ENCODE peak calls at places on chromosome 7, in nine cellular contexts. W, H, U, N, T, D, V, R and I are unnamed samples. For H3K4me1, the result is how much of the 10 kb centered on the place peaks cover.

GRCh38 chr7:157488966-157489365 is 152.2 kb downstream of the DNAJB6 start:
- DNase-seq in R (no peak), V (no peak), H (no peak), D (no peak), W (no peak), T (no peak), U (no peak), N (no peak), I (peak)

GRCh38 chr7:1679966-1680730 is 10.1 kb downstream of the ELFN1 start:
- DNase-seq in W (no peak), H (no peak), T (no peak), D (no peak), N (peak), U (peak), V (no peak), R (no peak), I (peak)

GRCh38 chr7:37925620-37926019 is 5.2 kb downstream of the EPDR1 start:
- DNase-seq in U (no peak), D (no peak), R (no peak), H (no peak), T (no peak), V (no peak), W (no peak), N (no peak), I (no peak)

GRCh38 chr7:129773328-129773731 is 161.8 kb downstream of the NRF1 start:
- DNase-seq in T (no peak), N (no peak), V (no peak), W (no peak), H (no peak), U (no peak), R (no peak), D (no peak), I (peak)

GRCh38 chr7:19106308-19107141 is 10.9 kb downstream of the TWIST1 start:
- DNase-seq in R (no peak), N (peak), D (no peak), W (no peak), U (no peak), V (no peak), H (no peak), T (no peak), I (peak)

GRCh38 chr7:131190146-131190545 is 137.5 kb upstream of the MKLN1 start:
- DNase-seq in U (no peak), V (no peak), N (no peak), D (no peak), T (no peak), W (peak), H (no peak), R (no peak), I (no peak)

GRCh38 chr7:130897515-130898419 is 163.8 kb upstream of the KLF14 start:
- DNase-seq in N (no peak), H (no peak), D (no peak), R (no peak), T (no peak), V (no peak), W (no peak), U (no peak), I (no peak)

GRCh38 chr7:139426258-139427028 is 57.0 kb downstream of the KLRG2 start:
- DNase-seq in T (no peak), U (no peak), R (no peak), V (no peak), W (no peak), D (peak), H (no peak), N (no peak), I (no peak)

GRCh38 chr7:73329861-73330581 is 2.1 kb downstream of the FKBP6 start:
- DNase-seq in H (no peak), D (no peak), U (no peak), V (no peak), N (no peak), W (peak), R (no peak), T (no peak), I (no peak)

GRCh38 chr7:73539709-73540108 is 17.6 kb upstream of the BAZ1B start:
- DNase-seq in W (no peak), D (no peak), V (no peak), T (no peak), U (no peak), N (no peak), H (no peak), R (no peak), I (no peak)

GRCh38 chr7:134685250-134685649 is 38.6 kb downstream of the BPGM start:
- DNase-seq in T (no peak), V (no peak), W (no peak), N (no peak), R (peak), H (no peak), U (no peak), D (no peak), I (no peak)

GRCh38 chr7:1758417-1758858 is 88.4 kb downstream of the ELFN1 start:
- DNase-seq in H (no peak), D (peak), W (peak), T (no peak), U (no peak), V (no peak), R (no peak), N (peak), I (peak)

GRCh38 chr7:142153400-142153799 is 41.9 kb downstream of the MGAM2 start:
- DNase-seq in U (no peak), R (no peak), T (peak), H (no peak), D (peak), W (peak), V (no peak), N (no peak), I (no peak)

GRCh38 chr7:5459084-5459483 is 35.5 kb upstream of the TNRC18 start:
- DNase-seq in D (no peak), H (no peak), R (no peak), N (no peak), V (no peak), T (no peak), U (no peak), W (no peak), I (no peak)

GRCh38 chr7:69630292-69630691 is 32.0 kb downstream of the AUTS2 start:
- DNase-seq in T (no peak), D (no peak), R (no peak), V (no peak), U (no peak), W (no peak), N (no peak), H (peak), I (no peak)

GRCh38 chr7:155579565-155579964 is 33.2 kb upstream of the CNPY1 start:
- DNase-seq in R (no peak), T (no peak), U (no peak), N (peak), W (no peak), H (no peak), V (no peak), D (no peak), I (peak)

GRCh38 chr7:33650828-33651227 is 254.5 kb upstream of the BMPER start:
- DNase-seq in U (no peak), R (no peak), N (no peak), T (no peak), V (no peak), H (no peak), W (no peak), D (no peak), I (no peak)

GRCh38 chr7:101624246-101625000 is 4.7 kb downstream of the MYL10 start:
- DNase-seq in H (no peak), T (no peak), N (no peak), U (no peak), R (no peak), V (no peak), W (no peak), D (no peak), I (no peak)

GRCh38 chr7:16817536-16817935 is 12.7 kb upstream of the AGR2 start:
- DNase-seq in T (no peak), N (no peak), D (peak), R (no peak), H (no peak), U (no peak), W (no peak), V (no peak), I (no peak)

GRCh38 chr7:87759511-87759910 is 116.6 kb downstream of the SLC25A40 start:
- DNase-seq in N (no peak), T (no peak), V (no peak), W (no peak), D (no peak), H (no peak), U (no peak), R (no peak), I (no peak)
- H3K4me1 ChIP-seq in N (under half), T (under half), V (under half), W (under half), D (under half), H (under half), U (under half), R (under half), I (under half)

DNA sequence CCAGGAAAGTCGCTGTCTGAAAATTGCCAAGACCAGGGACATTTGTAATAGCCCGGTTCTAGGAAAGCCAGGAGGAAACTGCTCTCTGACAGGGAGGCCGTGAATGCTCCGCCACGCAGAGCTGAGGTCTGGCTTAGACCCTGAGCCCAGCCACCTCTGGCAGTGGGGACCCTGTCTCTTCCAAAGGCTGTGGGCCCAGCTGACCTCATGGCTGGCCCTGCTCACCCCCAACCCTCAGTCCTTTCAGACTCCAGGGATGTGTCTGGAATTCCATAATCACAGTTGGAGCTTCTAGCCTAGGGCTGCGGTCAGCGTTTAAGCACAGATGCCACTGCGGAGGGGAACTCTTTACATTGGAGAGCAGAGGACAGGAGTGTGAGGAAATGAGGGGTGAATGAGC is 6.6 kb upstream of the VIPR2 start:
- DNase-seq in N (no peak), H (no peak), V (no peak), U (no peak), D (no peak), W (no peak), T (no peak), R (no peak), I (peak)
- H3K4me1 ChIP-seq in N (under half), H (under half), V (under half), U (under half), D (under half), W (under half), T (under half), R (under half), I (under half)

DNA sequence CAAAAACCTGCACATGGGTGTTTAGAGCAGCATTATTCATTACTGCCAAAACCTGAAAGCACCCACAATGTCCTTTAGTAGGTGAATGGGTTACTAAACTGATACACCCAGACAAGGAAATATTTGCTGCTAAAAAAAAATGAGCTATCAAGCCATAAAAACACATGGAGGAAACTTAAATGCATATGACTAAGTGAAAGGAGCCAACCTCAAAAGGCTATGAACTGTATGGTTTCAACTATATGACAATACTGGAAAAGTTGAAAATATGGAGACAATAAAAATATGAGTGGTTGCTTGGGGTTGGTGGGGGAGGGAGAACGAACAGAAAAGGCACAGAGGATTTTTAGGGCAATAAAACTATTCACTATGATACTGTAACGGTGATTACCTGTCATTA is 291.0 kb downstream of the TNS3 start:
- DNase-seq in W (no peak), V (no peak), U (no peak), R (no peak), H (no peak), N (no peak), D (peak), T (no peak), I (no peak)
- H3K4me1 ChIP-seq in W (under half), V (under half), U (under half), R (under half), H (under half), N (under half), D (under half), T (under half), I (under half)

DNA sequence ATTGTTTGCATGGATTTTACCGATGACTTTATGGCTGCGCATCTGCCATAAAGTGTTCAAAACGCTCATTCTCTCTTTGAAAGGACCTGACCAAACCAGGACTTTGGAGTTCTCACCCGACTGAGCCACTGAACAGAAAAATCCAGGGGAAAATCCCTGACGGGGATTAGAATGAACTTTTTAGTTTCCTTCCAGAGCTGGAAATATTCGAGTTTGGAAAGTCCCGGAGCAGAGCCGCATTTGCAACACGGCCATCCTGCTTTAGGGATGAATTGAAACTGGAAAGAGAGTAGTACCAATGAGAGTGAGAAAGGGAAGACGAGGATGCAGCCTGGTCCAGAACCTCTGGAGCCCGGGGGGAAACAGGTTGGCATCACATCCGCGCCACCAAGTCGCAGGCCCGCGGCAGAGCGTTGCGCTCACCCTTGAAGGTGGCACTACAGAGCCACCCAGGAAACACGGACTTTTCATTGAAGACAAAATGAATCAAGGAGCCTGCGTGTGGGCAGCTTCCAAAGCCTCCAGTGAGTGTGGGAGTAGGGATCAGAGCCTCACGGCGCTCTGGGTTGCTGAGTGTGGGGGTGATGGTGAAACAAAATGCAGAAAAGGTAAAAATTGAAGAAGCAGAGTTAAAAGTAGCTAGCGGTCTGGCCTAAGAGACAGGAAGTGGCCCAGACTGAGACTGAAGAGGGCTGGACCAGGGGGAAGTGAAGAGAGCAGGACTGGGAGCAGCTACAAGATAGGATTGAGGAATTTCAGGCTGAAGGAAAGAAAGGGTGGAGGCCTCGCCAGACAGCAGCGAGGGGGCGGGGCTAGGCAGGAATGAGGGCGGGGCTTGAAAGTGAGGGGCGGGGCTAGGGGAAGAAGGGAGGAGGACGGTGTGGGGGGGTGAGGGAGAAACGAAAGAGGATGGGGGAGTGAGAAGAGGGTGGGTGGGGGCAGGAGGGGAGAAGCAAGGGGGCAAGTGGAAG is 1.9 kb downstream of the SMURF1 start:
- DNase-seq in H (peak), D (peak), U (no peak), R (no peak), V (peak), N (peak), T (peak), W (peak), I (peak)
- H3K4me1 ChIP-seq in H (under half), D (under half), U (under half), R (under half), V (under half), N (under half), T (under half), W (under half), I (half or more)

DNA sequence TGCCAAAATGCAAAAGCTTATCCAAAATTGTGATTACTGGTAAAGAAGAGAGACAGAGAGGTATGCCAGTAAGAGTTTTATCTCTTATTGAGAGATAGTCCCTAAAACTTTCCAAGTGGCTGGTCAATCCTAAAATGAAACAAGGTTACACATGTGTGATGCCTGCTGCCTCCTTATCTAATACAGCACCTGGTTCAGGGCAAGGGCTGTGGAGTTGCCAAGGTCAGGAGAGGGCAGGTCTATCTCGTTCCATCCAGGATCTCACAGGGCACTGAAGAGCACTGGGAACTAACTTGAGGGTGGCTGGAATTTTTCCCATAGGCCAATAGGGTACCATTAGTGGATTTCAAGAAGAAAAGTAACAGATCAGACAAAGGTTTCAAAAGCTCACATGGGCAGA is 18.2 kb downstream of the VOPP1 start:
- DNase-seq in W (no peak), N (no peak), U (no peak), R (no peak), T (no peak), D (no peak), H (no peak), V (no peak), I (no peak)
- H3K4me1 ChIP-seq in W (under half), N (under half), U (under half), R (under half), T (under half), D (under half), H (under half), V (under half), I (half or more)

GRCh38 chr7:76515999-76516443 is 5.7 kb downstream of the UPK3B start:
- DNase-seq in T (no peak), N (no peak), R (no peak), D (no peak), V (no peak), H (no peak), W (no peak), U (no peak), I (no peak)
- H3K4me1 ChIP-seq in T (under half), N (under half), R (under half), D (under half), V (under half), H (under half), W (under half), U (under half), I (under half)

DNA sequence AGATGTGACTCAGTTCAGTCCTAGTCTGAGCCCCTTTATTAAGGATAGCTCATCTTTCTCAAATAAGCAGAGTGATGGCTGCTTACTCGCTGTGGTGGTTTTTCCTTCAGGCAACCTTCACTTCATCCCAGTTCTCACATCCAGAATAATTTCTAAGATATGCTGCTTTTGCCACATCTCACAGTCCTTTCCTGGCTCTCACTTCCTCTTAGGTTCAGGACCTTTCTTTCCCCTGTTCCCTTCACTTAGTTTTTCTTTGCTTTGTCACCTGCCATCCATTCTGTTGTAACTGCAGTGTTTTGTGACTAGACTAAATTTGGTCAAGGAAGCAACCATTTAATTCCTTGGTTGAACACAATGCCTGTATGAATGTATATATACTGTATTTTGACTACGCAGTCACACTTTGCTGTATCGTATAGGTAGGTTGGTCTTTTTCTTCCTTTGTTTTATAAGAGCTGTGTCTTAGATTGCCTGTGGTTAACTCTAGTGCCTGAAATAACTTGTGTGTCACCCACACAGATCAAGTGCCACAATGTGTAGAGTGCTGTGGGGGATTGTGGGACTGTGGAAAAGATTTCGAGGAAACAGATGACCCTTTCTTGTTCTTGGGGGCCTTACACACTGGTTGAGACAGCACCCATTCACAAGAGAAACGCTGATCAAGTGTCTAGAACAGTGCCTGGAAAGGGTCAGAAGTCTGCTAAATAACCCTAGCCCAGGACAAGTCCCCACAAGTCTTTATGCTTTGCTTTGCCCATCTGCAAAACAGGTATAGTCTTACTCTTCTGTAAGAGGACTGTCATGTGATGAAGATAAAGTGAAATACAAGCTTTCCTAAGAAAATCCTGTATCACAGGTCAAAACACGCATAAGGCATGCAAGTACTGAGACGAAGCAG is 2.6 kb downstream of the ZNF655 start:
- DNase-seq in R (no peak), V (no peak), D (peak), T (no peak), H (no peak), N (no peak), W (no peak), U (no peak), I (no peak)
- H3K4me1 ChIP-seq in R (under half), V (under half), D (under half), T (under half), H (under half), N (under half), W (under half), U (under half), I (half or more)

DNA sequence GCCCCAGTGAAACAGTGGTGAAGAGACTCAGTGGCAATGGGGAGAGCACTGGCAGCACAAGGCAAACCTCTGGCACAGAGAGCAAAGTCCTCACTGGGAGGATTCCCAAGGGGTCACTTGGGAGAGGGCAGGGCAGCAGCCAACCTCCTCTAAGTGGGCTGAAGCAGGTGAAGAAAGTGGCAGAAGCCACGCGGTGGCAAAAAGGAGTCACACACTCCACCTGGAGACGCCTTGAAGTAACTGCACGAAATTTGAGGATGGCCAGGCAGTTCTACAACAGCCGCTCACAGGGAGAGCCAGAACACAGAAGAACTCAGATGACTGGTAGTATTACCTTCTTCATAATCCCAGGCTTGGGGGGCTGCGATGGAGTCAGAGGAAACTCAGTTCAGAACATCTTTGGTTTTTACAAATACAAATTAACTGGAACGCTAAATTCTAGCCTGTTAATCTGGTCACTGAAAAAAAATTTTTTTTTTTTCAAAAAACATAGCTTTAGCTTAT is 603 bp upstream of the IL6 start:
- DNase-seq in D (peak), V (no peak), N (no peak), W (peak), U (no peak), H (peak), R (no peak), T (peak), I (peak)
- H3K4me1 ChIP-seq in D (under half), V (under half), N (under half), W (under half), U (under half), H (under half), R (under half), T (under half), I (half or more)